ENCODE peak calls at places on chromosomes 4 and X, in seven cellular contexts. O is IMR-90, Y is RKO, R is left lung, S is amniotic epithelial cell, D is hepatocyte, W is PC-3. T is an unnamed sample.

GRCh38 chr4:118772149-118773081 is 63.5 kb downstream of the SEC24D start:
- DNase-seq in O (peak), Y (peak), R (no peak), S (peak), D (peak), W (peak), T (peak)

GRCh38 chr4:3250956-3251690 is 2.2 kb downstream of the MSANTD1 start:
- DNase-seq in O (no peak), Y (no peak), R (peak), S (peak), D (no peak), W (no peak), T (peak)

GRCh38 chrX:136622568-136622967 is 25.4 kb upstream of the CD40LG start:
- DNase-seq in O (no peak), Y (no peak), R (no peak), S (no peak), D (no peak), W (no peak), T (no peak)

GRCh38 chrX:66255359-66255967 is 91.4 kb downstream of the HEPH start:
- DNase-seq in O (no peak), Y (no peak), R (no peak), S (no peak), D (no peak), W (no peak), T (no peak)

GRCh38 chr4:56424697-56425514 is 10.5 kb downstream of the PPAT start:
- DNase-seq in O (peak), Y (peak), R (no peak), S (peak), D (peak), W (peak), T (peak)

GRCh38 chrX:44155126-44155525 is 181.9 kb upstream of the NDP start:
- DNase-seq in O (no peak), Y (no peak), R (no peak), S (no peak), D (no peak), W (no peak), T (no peak)

GRCh38 chr4:5992171-5993062 is 25.8 kb downstream of the C4orf50 start:
- DNase-seq in O (no peak), Y (no peak), R (no peak), S (no peak), D (no peak), W (no peak), T (no peak)

GRCh38 chr4:74094227-74094626 is 4.8 kb downstream of the CXCL2 start:
- DNase-seq in O (no peak), Y (no peak), R (no peak), S (no peak), D (no peak), W (no peak), T (no peak)

GRCh38 chr4:120694973-120695372 is 227.6 kb downstream of the PRDM5 start:
- DNase-seq in O (peak), Y (peak), R (no peak), S (peak), D (peak), W (peak), T (peak)

T was measured in MCF 10A.